ENCODE peak calls at places on chromosomes 16 and 17, in seven cellular contexts. One of them, this sample, is unnamed.

GRCh38 chr17:70661342-70662222 is 492.2 kb downstream of the KCNJ2 start:
- DNase-seq in endothelial cell: no peak
- DNase-seq in RWPE1: no peak
- DNase-seq in AG04449: no peak
- DNase-seq in natural killer cell: no peak
- DNase-seq in WTC11: no peak
- DNase-seq in fibroblast of mammary gland: peak; percentile 22
- DNase-seq in this sample: no peak

GRCh38 chr17:688100-688989 is 26.3 kb downstream of the VPS53 start:
- DNase-seq in WTC11: peak; percentile 13
- DNase-seq in AG04449: no peak
- DNase-seq in natural killer cell: no peak
- DNase-seq in fibroblast of mammary gland: peak; percentile 43
- DNase-seq in RWPE1: no peak
- DNase-seq in endothelial cell: peak; percentile 41
- DNase-seq in this sample: no peak

GRCh38 chr17:19672009-19672837 is 23.7 kb downstream of the ALDH3A2 start:
- DNase-seq in AG04449: no peak
- DNase-seq in endothelial cell: no peak
- DNase-seq in RWPE1: no peak
- DNase-seq in fibroblast of mammary gland: peak; percentile 39
- DNase-seq in WTC11: no peak
- DNase-seq in natural killer cell: no peak
- DNase-seq in this sample: no peak

GRCh38 chr17:15261063-15261817 is 3.9 kb downstream of the PMP22 start:
- DNase-seq in RWPE1: no peak
- DNase-seq in natural killer cell: no peak
- DNase-seq in endothelial cell: peak; percentile 66
- DNase-seq in WTC11: peak; percentile 64
- DNase-seq in AG04449: no peak
- DNase-seq in fibroblast of mammary gland: peak; percentile 50
- DNase-seq in this sample: peak; percentile 72

GRCh38 chr17:35934760-35935159 is 4.2 kb upstream of the RDM1 start:
- DNase-seq in natural killer cell: no peak
- DNase-seq in RWPE1: no peak
- DNase-seq in WTC11: no peak
- DNase-seq in fibroblast of mammary gland: peak; percentile 73
- DNase-seq in AG04449: no peak
- DNase-seq in endothelial cell: no peak
- DNase-seq in this sample: no peak

GRCh38 chr16:14193316-14193871 is 122.3 kb downstream of the MRTFB start:
- DNase-seq in RWPE1: no peak
- DNase-seq in WTC11: no peak
- DNase-seq in endothelial cell: no peak
- DNase-seq in natural killer cell: no peak
- DNase-seq in fibroblast of mammary gland: no peak
- DNase-seq in AG04449: no peak
- DNase-seq in this sample: no peak

GRCh38 chr17:8475227-8475626 is 39.5 kb downstream of the NDEL1 start:
- DNase-seq in WTC11: no peak
- DNase-seq in endothelial cell: no peak
- DNase-seq in RWPE1: no peak
- DNase-seq in AG04449: no peak
- DNase-seq in natural killer cell: no peak
- DNase-seq in fibroblast of mammary gland: no peak
- DNase-seq in this sample: no peak

GRCh38 chr17:76905036-76905435 is 36.8 kb downstream of the MGAT5B start:
- DNase-seq in fibroblast of mammary gland: no peak
- DNase-seq in AG04449: no peak
- DNase-seq in natural killer cell: no peak
- DNase-seq in WTC11: no peak
- DNase-seq in endothelial cell: no peak
- DNase-seq in RWPE1: no peak
- DNase-seq in this sample: no peak

GRCh38 chr16:101586-101985 is 23.6 kb downstream of the MPG start:
- DNase-seq in fibroblast of mammary gland: no peak
- DNase-seq in WTC11: no peak
- DNase-seq in RWPE1: no peak
- DNase-seq in natural killer cell: no peak
- DNase-seq in AG04449: no peak
- DNase-seq in endothelial cell: no peak
- DNase-seq in this sample: no peak

GRCh38 chr16:82504811-82505210 is 122.0 kb upstream of the CDH13 start:
- DNase-seq in fibroblast of mammary gland: no peak
- DNase-seq in endothelial cell: no peak
- DNase-seq in natural killer cell: no peak
- DNase-seq in WTC11: no peak
- DNase-seq in RWPE1: no peak
- DNase-seq in AG04449: no peak
- DNase-seq in this sample: no peak

GRCh38 chr16:75267631-75268264 is 16.3 kb upstream of the BCAR1 start:
- DNase-seq in WTC11: no peak
- DNase-seq in RWPE1: peak; percentile 95
- DNase-seq in fibroblast of mammary gland: peak; percentile 57
- DNase-seq in natural killer cell: no peak
- DNase-seq in endothelial cell: no peak
- DNase-seq in AG04449: no peak
- DNase-seq in this sample: no peak

GRCh38 chr16:14602443-14602963 is 27.6 kb downstream of the PARN start:
- DNase-seq in AG04449: no peak
- DNase-seq in natural killer cell: no peak
- DNase-seq in endothelial cell: no peak
- DNase-seq in RWPE1: no peak
- DNase-seq in WTC11: no peak
- DNase-seq in fibroblast of mammary gland: no peak
- DNase-seq in this sample: no peak

GRCh38 chr17:15977894-15978293 is 21.6 kb downstream of the ZSWIM7 start:
- DNase-seq in endothelial cell: no peak
- DNase-seq in AG04449: no peak
- DNase-seq in fibroblast of mammary gland: no peak
- DNase-seq in RWPE1: no peak
- DNase-seq in WTC11: no peak
- DNase-seq in natural killer cell: no peak
- DNase-seq in this sample: no peak

GRCh38 chr16:79897444-79898146 is 297.1 kb upstream of the MAF start:
- DNase-seq in RWPE1: no peak
- DNase-seq in endothelial cell: no peak
- DNase-seq in natural killer cell: no peak
- DNase-seq in AG04449: no peak
- DNase-seq in fibroblast of mammary gland: peak; percentile 36
- DNase-seq in WTC11: no peak
- DNase-seq in this sample: no peak

GRCh38 chr16:57277586-57277985 is 6.9 kb downstream of the PLLP start:
- DNase-seq in fibroblast of mammary gland: peak; percentile 60
- DNase-seq in WTC11: no peak
- DNase-seq in RWPE1: peak; percentile 99
- DNase-seq in natural killer cell: no peak
- DNase-seq in AG04449: no peak
- DNase-seq in endothelial cell: no peak
- DNase-seq in this sample: no peak

GRCh38 chr16:72050769-72051464 is 3.4 kb upstream of the HP start:
- DNase-seq in AG04449: no peak
- DNase-seq in natural killer cell: no peak
- DNase-seq in fibroblast of mammary gland: peak; percentile 54
- DNase-seq in WTC11: no peak
- DNase-seq in endothelial cell: no peak
- DNase-seq in RWPE1: no peak
- DNase-seq in this sample: no peak

GRCh38 chr16:56910114-56910511 is 21.8 kb upstream of the HERPUD1 start:
- DNase-seq in fibroblast of mammary gland: no peak
- DNase-seq in WTC11: no peak
- DNase-seq in natural killer cell: no peak
- DNase-seq in RWPE1: no peak
- DNase-seq in endothelial cell: no peak
- DNase-seq in AG04449: no peak
- DNase-seq in this sample: no peak

GRCh38 chr17:66200685-66201092 is 8.8 kb upstream of the CEP112 start:
- DNase-seq in WTC11: peak; percentile 48
- DNase-seq in natural killer cell: no peak
- DNase-seq in RWPE1: peak; percentile 38
- DNase-seq in AG04449: peak; percentile 14
- DNase-seq in endothelial cell: peak; percentile 64
- DNase-seq in fibroblast of mammary gland: peak; percentile 83
- DNase-seq in this sample: no peak

GRCh38 chr16:68091604-68092261 is 6.6 kb downstream of the NFATC3 start:
- DNase-seq in endothelial cell: no peak
- DNase-seq in natural killer cell: no peak
- DNase-seq in fibroblast of mammary gland: peak; percentile 72
- DNase-seq in RWPE1: peak; percentile 68
- DNase-seq in WTC11: no peak
- DNase-seq in AG04449: no peak
- DNase-seq in this sample: no peak

GRCh38 chr17:63827002-63827800 is at the start of the genes FTSJ3 and PSMC5:
- DNase-seq in endothelial cell: peak; percentile 85
- DNase-seq in AG04449: no peak
- DNase-seq in fibroblast of mammary gland: peak; percentile 92
- DNase-seq in natural killer cell: peak; percentile 89
- DNase-seq in RWPE1: peak; percentile 89
- DNase-seq in WTC11: peak; percentile 92
- DNase-seq in this sample: peak; percentile 85

GRCh38 chr17:49991409-49991808 is 3.6 kb downstream of the DLX3 start:
- DNase-seq in fibroblast of mammary gland: no peak
- DNase-seq in WTC11: no peak
- DNase-seq in natural killer cell: no peak
- DNase-seq in AG04449: no peak
- DNase-seq in endothelial cell: no peak
- DNase-seq in RWPE1: no peak
- DNase-seq in this sample: no peak

GRCh38 chr16:48279199-48279598 is 31.9 kb upstream of the ABCC11 start:
- DNase-seq in fibroblast of mammary gland: no peak
- DNase-seq in WTC11: no peak
- DNase-seq in endothelial cell: peak; percentile 43
- DNase-seq in natural killer cell: no peak
- DNase-seq in RWPE1: no peak
- DNase-seq in AG04449: no peak
- DNase-seq in this sample: no peak

GRCh38 chr16:85172465-85173071 is 60.3 kb upstream of the CIBAR2 start:
- DNase-seq in fibroblast of mammary gland: peak; percentile 42
- DNase-seq in natural killer cell: no peak
- DNase-seq in endothelial cell: no peak
- DNase-seq in RWPE1: no peak
- DNase-seq in WTC11: peak; percentile 60
- DNase-seq in AG04449: no peak
- DNase-seq in this sample: no peak
- TF ChIP-seq CTCF in fibroblast of mammary gland: peak; percentile 13
- TF ChIP-seq CTCF in natural killer cell: no peak
- TF ChIP-seq CTCF in endothelial cell: no peak
- TF ChIP-seq CTCF in RWPE1: no peak
- TF ChIP-seq CTCF in WTC11: no peak
- TF ChIP-seq CTCF in AG04449: peak; percentile 54
- TF ChIP-seq CTCF in this sample: peak; percentile 19

GRCh38 chr16:8199390-8199789 is 390.9 kb downstream of the TMEM114 start:
- DNase-seq in AG04449: no peak
- DNase-seq in fibroblast of mammary gland: no peak
- DNase-seq in endothelial cell: no peak
- DNase-seq in WTC11: no peak
- DNase-seq in natural killer cell: no peak
- DNase-seq in RWPE1: no peak
- DNase-seq in this sample: no peak

DNA sequence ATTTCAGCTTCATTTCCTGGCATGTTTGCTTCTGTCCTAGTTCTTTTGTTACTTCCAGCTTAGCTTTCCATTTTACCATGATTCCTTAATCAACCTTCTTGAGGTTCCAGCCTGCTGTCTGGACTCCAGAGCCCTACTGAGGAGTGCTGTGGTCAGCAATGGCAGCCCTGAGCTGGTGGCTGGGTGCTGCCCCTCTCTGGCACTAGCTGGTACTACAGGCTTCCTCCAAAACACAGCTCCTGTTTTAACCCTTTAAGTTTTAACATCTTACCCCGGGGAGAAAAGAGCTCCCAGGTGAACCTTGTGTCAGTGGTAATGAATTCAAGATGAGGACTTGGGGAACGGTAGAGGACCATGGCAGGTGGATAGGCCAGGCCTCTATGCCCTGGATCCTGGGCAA is 395.5 kb downstream of the TMEM114 start:
- DNase-seq in WTC11: peak; percentile 10
- DNase-seq in AG04449: no peak
- DNase-seq in endothelial cell: peak; percentile 56
- DNase-seq in fibroblast of mammary gland: no peak
- DNase-seq in natural killer cell: no peak
- DNase-seq in RWPE1: no peak
- DNase-seq in this sample: no peak
- TF ChIP-seq CTCF in WTC11: no peak
- TF ChIP-seq CTCF in AG04449: no peak
- TF ChIP-seq CTCF in endothelial cell: peak; percentile 48
- TF ChIP-seq CTCF in fibroblast of mammary gland: no peak
- TF ChIP-seq CTCF in natural killer cell: no peak
- TF ChIP-seq CTCF in RWPE1: no peak
- TF ChIP-seq CTCF in this sample: peak; percentile 12

GRCh38 chr17:38674013-38674748 is 576 bp downstream of the EPOP start:
- DNase-seq in RWPE1: no peak
- DNase-seq in fibroblast of mammary gland: no peak
- DNase-seq in natural killer cell: peak; percentile 36
- DNase-seq in WTC11: peak; percentile 41
- DNase-seq in AG04449: no peak
- DNase-seq in endothelial cell: no peak
- DNase-seq in this sample: peak; percentile 46
- TF ChIP-seq CTCF in RWPE1: peak; percentile 23
- TF ChIP-seq CTCF in fibroblast of mammary gland: no peak
- TF ChIP-seq CTCF in natural killer cell: no peak
- TF ChIP-seq CTCF in WTC11: no peak
- TF ChIP-seq CTCF in AG04449: no peak
- TF ChIP-seq CTCF in endothelial cell: no peak
- TF ChIP-seq CTCF in this sample: peak; percentile 12

DNA sequence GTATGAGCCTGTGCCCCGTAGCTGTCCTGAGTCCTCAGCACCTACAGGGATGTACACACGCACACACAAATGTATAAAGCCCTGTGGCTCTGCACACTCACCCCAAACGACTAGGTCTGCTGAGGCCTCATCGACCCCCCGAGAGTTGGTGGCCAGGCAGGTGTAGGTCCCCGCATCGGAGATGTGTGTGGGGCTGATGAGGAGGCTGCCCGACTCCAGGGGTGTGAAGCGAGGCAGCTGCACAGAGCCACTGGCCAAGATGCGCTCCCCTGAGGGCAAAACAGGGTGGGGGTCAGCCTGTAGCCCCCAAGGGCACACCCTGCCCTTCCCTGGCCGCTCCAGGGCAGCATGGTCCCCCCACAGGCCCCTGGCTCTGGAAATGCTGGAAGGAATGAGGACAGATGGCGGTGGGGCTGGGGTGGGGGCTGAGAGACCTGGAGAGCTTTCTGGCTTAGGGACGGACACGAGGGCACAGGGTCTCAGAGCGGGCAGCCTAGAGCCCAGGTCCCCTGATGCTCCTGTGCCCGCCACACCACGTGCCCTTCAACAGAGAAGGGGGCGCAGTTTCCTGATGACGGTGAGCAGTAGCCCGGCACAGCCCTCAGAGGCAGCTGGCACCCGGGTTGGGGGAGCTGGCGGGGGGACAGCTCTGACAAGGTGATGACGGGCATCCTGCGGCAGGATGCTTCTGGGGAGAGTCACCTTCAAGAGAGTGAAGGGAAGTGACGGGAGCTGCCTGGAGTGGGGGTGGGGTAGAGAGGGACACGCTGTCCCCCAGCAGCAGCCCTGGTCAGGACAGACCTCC is 119.8 kb upstream of the CDC42EP4 start:
- DNase-seq in fibroblast of mammary gland: no peak
- DNase-seq in AG04449: no peak
- DNase-seq in endothelial cell: no peak
- DNase-seq in natural killer cell: no peak
- DNase-seq in RWPE1: no peak
- DNase-seq in WTC11: no peak
- DNase-seq in this sample: no peak
- TF ChIP-seq CTCF in fibroblast of mammary gland: no peak
- TF ChIP-seq CTCF in AG04449: no peak
- TF ChIP-seq CTCF in endothelial cell: no peak
- TF ChIP-seq CTCF in natural killer cell: no peak
- TF ChIP-seq CTCF in RWPE1: no peak
- TF ChIP-seq CTCF in WTC11: no peak
- TF ChIP-seq CTCF in this sample: no peak

GRCh38 chr17:42832934-42833770 is at the start of gene PSME3:
- DNase-seq in endothelial cell: peak; percentile 87
- DNase-seq in AG04449: no peak
- DNase-seq in WTC11: peak; percentile 91
- DNase-seq in natural killer cell: peak; percentile 90
- DNase-seq in RWPE1: peak; percentile 90
- DNase-seq in fibroblast of mammary gland: peak; percentile 87
- DNase-seq in this sample: peak; percentile 73
- TF ChIP-seq CTCF in endothelial cell: no peak
- TF ChIP-seq CTCF in AG04449: no peak
- TF ChIP-seq CTCF in WTC11: no peak
- TF ChIP-seq CTCF in natural killer cell: no peak
- TF ChIP-seq CTCF in RWPE1: no peak
- TF ChIP-seq CTCF in fibroblast of mammary gland: no peak
- TF ChIP-seq CTCF in this sample: no peak

This sample was measured in mesothelial cell of epicardium.